ENCODE peak calls at places on chromosomes 3 and 15, in six cellular contexts. One of them, this sample, is unnamed.

GRCh38 chr15:89395996-89396395 is 61.4 kb upstream of the POLG start:
- DNase-seq in stimulated activated naive B cell treated with anti-CD40 and anti-IgM and Interleukin-4, amounts not matched to agents 10 μg/mL and 1 μg/mL and 100 μg/mL, for 72 hours: no peak
- DNase-seq in SJSA1: no peak
- DNase-seq in omental fat pad: no peak
- DNase-seq in NCI-H69: no peak
- DNase-seq in CD8-positive, alpha-beta memory T cell: no peak
- DNase-seq in this sample: no peak

GRCh38 chr3:43854916-43855315 is 164.2 kb downstream of the ABHD5 start:
- DNase-seq in stimulated activated naive B cell treated with anti-CD40 and anti-IgM and Interleukin-4, amounts not matched to agents 10 μg/mL and 1 μg/mL and 100 μg/mL, for 72 hours: no peak
- DNase-seq in SJSA1: no peak
- DNase-seq in omental fat pad: no peak
- DNase-seq in NCI-H69: no peak
- DNase-seq in CD8-positive, alpha-beta memory T cell: no peak
- DNase-seq in this sample: no peak

GRCh38 chr15:77386626-77387025 is 33.3 kb downstream of the PEAK1 start:
- DNase-seq in stimulated activated naive B cell treated with anti-CD40 and anti-IgM and Interleukin-4, amounts not matched to agents 10 μg/mL and 1 μg/mL and 100 μg/mL, for 72 hours: no peak
- DNase-seq in SJSA1: no peak
- DNase-seq in omental fat pad: no peak
- DNase-seq in NCI-H69: peak
- DNase-seq in CD8-positive, alpha-beta memory T cell: no peak
- DNase-seq in this sample: no peak

GRCh38 chr3:43286886-43287301 is 554 bp downstream of the SNRK start:
- DNase-seq in stimulated activated naive B cell treated with anti-CD40 and anti-IgM and Interleukin-4, amounts not matched to agents 10 μg/mL and 1 μg/mL and 100 μg/mL, for 72 hours: no peak
- DNase-seq in SJSA1: peak
- DNase-seq in omental fat pad: no peak
- DNase-seq in NCI-H69: peak
- DNase-seq in CD8-positive, alpha-beta memory T cell: peak
- DNase-seq in this sample: no peak

GRCh38 chr3:81871358-81872152 is 110.1 kb upstream of the GBE1 start:
- DNase-seq in stimulated activated naive B cell treated with anti-CD40 and anti-IgM and Interleukin-4, amounts not matched to agents 10 μg/mL and 1 μg/mL and 100 μg/mL, for 72 hours: no peak
- DNase-seq in SJSA1: no peak
- DNase-seq in omental fat pad: no peak
- DNase-seq in NCI-H69: peak
- DNase-seq in CD8-positive, alpha-beta memory T cell: no peak
- DNase-seq in this sample: no peak

GRCh38 chr15:72033711-72034110 is 84.2 kb downstream of the MYO9A start:
- DNase-seq in stimulated activated naive B cell treated with anti-CD40 and anti-IgM and Interleukin-4, amounts not matched to agents 10 μg/mL and 1 μg/mL and 100 μg/mL, for 72 hours: no peak
- DNase-seq in SJSA1: peak
- DNase-seq in omental fat pad: no peak
- DNase-seq in NCI-H69: no peak
- DNase-seq in CD8-positive, alpha-beta memory T cell: no peak
- DNase-seq in this sample: no peak

GRCh38 chr3:184740509-184741258 is 28.8 kb upstream of the MAGEF1 start:
- DNase-seq in stimulated activated naive B cell treated with anti-CD40 and anti-IgM and Interleukin-4, amounts not matched to agents 10 μg/mL and 1 μg/mL and 100 μg/mL, for 72 hours: no peak
- DNase-seq in SJSA1: peak
- DNase-seq in omental fat pad: no peak
- DNase-seq in NCI-H69: peak
- DNase-seq in CD8-positive, alpha-beta memory T cell: no peak
- DNase-seq in this sample: no peak

GRCh38 chr3:16076564-16076963 is 97.9 kb upstream of the GALNT15 start:
- DNase-seq in stimulated activated naive B cell treated with anti-CD40 and anti-IgM and Interleukin-4, amounts not matched to agents 10 μg/mL and 1 μg/mL and 100 μg/mL, for 72 hours: no peak
- DNase-seq in SJSA1: no peak
- DNase-seq in omental fat pad: no peak
- DNase-seq in NCI-H69: no peak
- DNase-seq in CD8-positive, alpha-beta memory T cell: no peak
- DNase-seq in this sample: no peak

GRCh38 chr3:160667452-160667851 is 9.5 kb upstream of the ARL14 start:
- DNase-seq in stimulated activated naive B cell treated with anti-CD40 and anti-IgM and Interleukin-4, amounts not matched to agents 10 μg/mL and 1 μg/mL and 100 μg/mL, for 72 hours: no peak
- DNase-seq in SJSA1: peak
- DNase-seq in omental fat pad: no peak
- DNase-seq in NCI-H69: peak
- DNase-seq in CD8-positive, alpha-beta memory T cell: no peak
- DNase-seq in this sample: no peak

GRCh38 chr15:35673093-35673573 is 127.2 kb upstream of the DPH6 start:
- DNase-seq in stimulated activated naive B cell treated with anti-CD40 and anti-IgM and Interleukin-4, amounts not matched to agents 10 μg/mL and 1 μg/mL and 100 μg/mL, for 72 hours: no peak
- DNase-seq in SJSA1: no peak
- DNase-seq in omental fat pad: no peak
- DNase-seq in NCI-H69: no peak
- DNase-seq in CD8-positive, alpha-beta memory T cell: no peak
- DNase-seq in this sample: no peak

GRCh38 chr3:127304121-127304744 is 16.4 kb upstream of the PRR20G start:
- DNase-seq in stimulated activated naive B cell treated with anti-CD40 and anti-IgM and Interleukin-4, amounts not matched to agents 10 μg/mL and 1 μg/mL and 100 μg/mL, for 72 hours: no peak
- DNase-seq in SJSA1: no peak
- DNase-seq in omental fat pad: no peak
- DNase-seq in NCI-H69: peak
- DNase-seq in CD8-positive, alpha-beta memory T cell: no peak
- DNase-seq in this sample: no peak

GRCh38 chr15:99712415-99712814 is 20.8 kb downstream of the LYSMD4 start:
- DNase-seq in stimulated activated naive B cell treated with anti-CD40 and anti-IgM and Interleukin-4, amounts not matched to agents 10 μg/mL and 1 μg/mL and 100 μg/mL, for 72 hours: no peak
- DNase-seq in SJSA1: no peak
- DNase-seq in omental fat pad: no peak
- DNase-seq in NCI-H69: no peak
- DNase-seq in CD8-positive, alpha-beta memory T cell: no peak
- DNase-seq in this sample: no peak

GRCh38 chr3:15831927-15832326 is 34.1 kb upstream of the ANKRD28 start:
- DNase-seq in stimulated activated naive B cell treated with anti-CD40 and anti-IgM and Interleukin-4, amounts not matched to agents 10 μg/mL and 1 μg/mL and 100 μg/mL, for 72 hours: no peak
- DNase-seq in SJSA1: no peak
- DNase-seq in omental fat pad: no peak
- DNase-seq in NCI-H69: no peak
- DNase-seq in CD8-positive, alpha-beta memory T cell: no peak
- DNase-seq in this sample: no peak

GRCh38 chr15:41501191-41501917 is 7.7 kb downstream of the ITPKA start:
- DNase-seq in stimulated activated naive B cell treated with anti-CD40 and anti-IgM and Interleukin-4, amounts not matched to agents 10 μg/mL and 1 μg/mL and 100 μg/mL, for 72 hours: no peak
- DNase-seq in SJSA1: no peak
- DNase-seq in omental fat pad: no peak
- DNase-seq in NCI-H69: peak
- DNase-seq in CD8-positive, alpha-beta memory T cell: no peak
- DNase-seq in this sample: no peak

GRCh38 chr3:158709666-158710083 is 22.6 kb downstream of the RARRES1 start:
- DNase-seq in stimulated activated naive B cell treated with anti-CD40 and anti-IgM and Interleukin-4, amounts not matched to agents 10 μg/mL and 1 μg/mL and 100 μg/mL, for 72 hours: no peak
- DNase-seq in SJSA1: peak
- DNase-seq in omental fat pad: no peak
- DNase-seq in NCI-H69: no peak
- DNase-seq in CD8-positive, alpha-beta memory T cell: no peak
- DNase-seq in this sample: no peak

GRCh38 chr15:60584355-60585023 is 105.5 kb upstream of the ICE2 start:
- DNase-seq in stimulated activated naive B cell treated with anti-CD40 and anti-IgM and Interleukin-4, amounts not matched to agents 10 μg/mL and 1 μg/mL and 100 μg/mL, for 72 hours: no peak
- DNase-seq in SJSA1: no peak
- DNase-seq in omental fat pad: no peak
- DNase-seq in NCI-H69: no peak
- DNase-seq in CD8-positive, alpha-beta memory T cell: peak
- DNase-seq in this sample: no peak

GRCh38 chr3:152159328-152159727 is 109.4 kb upstream of the MBNL1 start:
- DNase-seq in stimulated activated naive B cell treated with anti-CD40 and anti-IgM and Interleukin-4, amounts not matched to agents 10 μg/mL and 1 μg/mL and 100 μg/mL, for 72 hours: no peak
- DNase-seq in SJSA1: peak
- DNase-seq in omental fat pad: no peak
- DNase-seq in NCI-H69: no peak
- DNase-seq in CD8-positive, alpha-beta memory T cell: no peak
- DNase-seq in this sample: peak

GRCh38 chr3:41579861-41580260 is 380.6 kb downstream of the CTNNB1 start:
- DNase-seq in stimulated activated naive B cell treated with anti-CD40 and anti-IgM and Interleukin-4, amounts not matched to agents 10 μg/mL and 1 μg/mL and 100 μg/mL, for 72 hours: no peak
- DNase-seq in SJSA1: no peak
- DNase-seq in omental fat pad: no peak
- DNase-seq in NCI-H69: no peak
- DNase-seq in CD8-positive, alpha-beta memory T cell: no peak
- DNase-seq in this sample: no peak

GRCh38 chr3:7978104-7978457 is 523.5 kb upstream of the LMCD1 start:
- DNase-seq in stimulated activated naive B cell treated with anti-CD40 and anti-IgM and Interleukin-4, amounts not matched to agents 10 μg/mL and 1 μg/mL and 100 μg/mL, for 72 hours: no peak
- DNase-seq in SJSA1: no peak
- DNase-seq in omental fat pad: no peak
- DNase-seq in NCI-H69: peak
- DNase-seq in CD8-positive, alpha-beta memory T cell: no peak
- DNase-seq in this sample: no peak

GRCh38 chr15:78946493-78946892 is 1.6 kb upstream of the CTSH start:
- DNase-seq in stimulated activated naive B cell treated with anti-CD40 and anti-IgM and Interleukin-4, amounts not matched to agents 10 μg/mL and 1 μg/mL and 100 μg/mL, for 72 hours: no peak
- DNase-seq in SJSA1: no peak
- DNase-seq in omental fat pad: no peak
- DNase-seq in NCI-H69: no peak
- DNase-seq in CD8-positive, alpha-beta memory T cell: no peak
- DNase-seq in this sample: no peak

GRCh38 chr3:59772416-59773408 is 722.9 kb upstream of the CFAP20DC start:
- DNase-seq in stimulated activated naive B cell treated with anti-CD40 and anti-IgM and Interleukin-4, amounts not matched to agents 10 μg/mL and 1 μg/mL and 100 μg/mL, for 72 hours: no peak
- DNase-seq in SJSA1: no peak
- DNase-seq in omental fat pad: no peak
- DNase-seq in NCI-H69: no peak
- DNase-seq in CD8-positive, alpha-beta memory T cell: peak
- DNase-seq in this sample: no peak

GRCh38 chr15:31465083-31465955 is 138.7 kb downstream of the KLF13 start:
- DNase-seq in stimulated activated naive B cell treated with anti-CD40 and anti-IgM and Interleukin-4, amounts not matched to agents 10 μg/mL and 1 μg/mL and 100 μg/mL, for 72 hours: no peak
- DNase-seq in SJSA1: no peak
- DNase-seq in omental fat pad: no peak
- DNase-seq in NCI-H69: peak
- DNase-seq in CD8-positive, alpha-beta memory T cell: no peak
- DNase-seq in this sample: no peak

GRCh38 chr3:159045279-159045678 is 243.4 kb downstream of the MFSD1 start:
- DNase-seq in stimulated activated naive B cell treated with anti-CD40 and anti-IgM and Interleukin-4, amounts not matched to agents 10 μg/mL and 1 μg/mL and 100 μg/mL, for 72 hours: no peak
- DNase-seq in SJSA1: no peak
- DNase-seq in omental fat pad: no peak
- DNase-seq in NCI-H69: peak
- DNase-seq in CD8-positive, alpha-beta memory T cell: no peak
- DNase-seq in this sample: no peak

GRCh38 chr3:8739757-8740508 is 6.3 kb downstream of the CAV3 start:
- DNase-seq in stimulated activated naive B cell treated with anti-CD40 and anti-IgM and Interleukin-4, amounts not matched to agents 10 μg/mL and 1 μg/mL and 100 μg/mL, for 72 hours: no peak
- DNase-seq in SJSA1: peak
- DNase-seq in omental fat pad: no peak
- DNase-seq in NCI-H69: no peak
- DNase-seq in CD8-positive, alpha-beta memory T cell: no peak
- DNase-seq in this sample: no peak

GRCh38 chr3:183341545-183342288 is 86.7 kb downstream of the MCF2L2 start:
- DNase-seq in stimulated activated naive B cell treated with anti-CD40 and anti-IgM and Interleukin-4, amounts not matched to agents 10 μg/mL and 1 μg/mL and 100 μg/mL, for 72 hours: no peak
- DNase-seq in SJSA1: no peak
- DNase-seq in omental fat pad: no peak
- DNase-seq in NCI-H69: no peak
- DNase-seq in CD8-positive, alpha-beta memory T cell: no peak
- DNase-seq in this sample: no peak

GRCh38 chr3:160982497-160982896 is 122.7 kb downstream of the B3GALNT1 start:
- DNase-seq in stimulated activated naive B cell treated with anti-CD40 and anti-IgM and Interleukin-4, amounts not matched to agents 10 μg/mL and 1 μg/mL and 100 μg/mL, for 72 hours: no peak
- DNase-seq in SJSA1: peak
- DNase-seq in omental fat pad: no peak
- DNase-seq in NCI-H69: no peak
- DNase-seq in CD8-positive, alpha-beta memory T cell: no peak
- DNase-seq in this sample: no peak

GRCh38 chr15:79124388-79124787 is 33.8 kb upstream of the RASGRF1 start:
- DNase-seq in stimulated activated naive B cell treated with anti-CD40 and anti-IgM and Interleukin-4, amounts not matched to agents 10 μg/mL and 1 μg/mL and 100 μg/mL, for 72 hours: no peak
- DNase-seq in SJSA1: no peak
- DNase-seq in omental fat pad: no peak
- DNase-seq in NCI-H69: no peak
- DNase-seq in CD8-positive, alpha-beta memory T cell: no peak
- DNase-seq in this sample: no peak

GRCh38 chr3:177618873-177619771 is 421.8 kb upstream of the TBL1XR1 start:
- DNase-seq in stimulated activated naive B cell treated with anti-CD40 and anti-IgM and Interleukin-4, amounts not matched to agents 10 μg/mL and 1 μg/mL and 100 μg/mL, for 72 hours: no peak
- DNase-seq in SJSA1: peak
- DNase-seq in omental fat pad: no peak
- DNase-seq in NCI-H69: no peak
- DNase-seq in CD8-positive, alpha-beta memory T cell: no peak
- DNase-seq in this sample: no peak

GRCh38 chr3:125069452-125069851 is 13.7 kb upstream of the HEG1 start:
- DNase-seq in stimulated activated naive B cell treated with anti-CD40 and anti-IgM and Interleukin-4, amounts not matched to agents 10 μg/mL and 1 μg/mL and 100 μg/mL, for 72 hours: no peak
- DNase-seq in SJSA1: no peak
- DNase-seq in omental fat pad: no peak
- DNase-seq in NCI-H69: no peak
- DNase-seq in CD8-positive, alpha-beta memory T cell: no peak
- DNase-seq in this sample: no peak

GRCh38 chr15:31815411-31816155 is 214.7 kb upstream of the CHRNA7 start:
- DNase-seq in stimulated activated naive B cell treated with anti-CD40 and anti-IgM and Interleukin-4, amounts not matched to agents 10 μg/mL and 1 μg/mL and 100 μg/mL, for 72 hours: no peak
- DNase-seq in SJSA1: no peak
- DNase-seq in omental fat pad: no peak
- DNase-seq in NCI-H69: no peak
- DNase-seq in CD8-positive, alpha-beta memory T cell: no peak
- DNase-seq in this sample: no peak

GRCh38 chr3:190912736-190913135 is 50.2 kb upstream of the GMNC start:
- DNase-seq in stimulated activated naive B cell treated with anti-CD40 and anti-IgM and Interleukin-4, amounts not matched to agents 10 μg/mL and 1 μg/mL and 100 μg/mL, for 72 hours: no peak
- DNase-seq in SJSA1: no peak
- DNase-seq in omental fat pad: no peak
- DNase-seq in NCI-H69: peak
- DNase-seq in CD8-positive, alpha-beta memory T cell: no peak
- DNase-seq in this sample: no peak

GRCh38 chr3:46663611-46664135 is 29.8 kb downstream of the ALS2CL start:
- DNase-seq in stimulated activated naive B cell treated with anti-CD40 and anti-IgM and Interleukin-4, amounts not matched to agents 10 μg/mL and 1 μg/mL and 100 μg/mL, for 72 hours: no peak
- DNase-seq in SJSA1: no peak
- DNase-seq in omental fat pad: no peak
- DNase-seq in NCI-H69: peak
- DNase-seq in CD8-positive, alpha-beta memory T cell: no peak
- DNase-seq in this sample: no peak

GRCh38 chr3:101847328-101847727 is 2.0 kb upstream of the NFKBIZ start:
- DNase-seq in stimulated activated naive B cell treated with anti-CD40 and anti-IgM and Interleukin-4, amounts not matched to agents 10 μg/mL and 1 μg/mL and 100 μg/mL, for 72 hours: no peak
- DNase-seq in SJSA1: no peak
- DNase-seq in omental fat pad: no peak
- DNase-seq in NCI-H69: no peak
- DNase-seq in CD8-positive, alpha-beta memory T cell: no peak
- DNase-seq in this sample: no peak

GRCh38 chr3:38644662-38645053 is 4.8 kb downstream of the SCN5A start:
- DNase-seq in stimulated activated naive B cell treated with anti-CD40 and anti-IgM and Interleukin-4, amounts not matched to agents 10 μg/mL and 1 μg/mL and 100 μg/mL, for 72 hours: no peak
- DNase-seq in SJSA1: no peak
- DNase-seq in omental fat pad: no peak
- DNase-seq in NCI-H69: no peak
- DNase-seq in CD8-positive, alpha-beta memory T cell: no peak
- DNase-seq in this sample: no peak